ENCODE peak calls at places on chromosomes 1 and 21, in nine cellular contexts. P, O, T, B, N, D, V, Y and X are unnamed samples.

GRCh38 chr1:219757890-219758289 is 145.0 kb upstream of the ZC3H11B start:
- DNase-seq in V (no peak), D (no peak), T (no peak), Y (no peak), N (no peak), P (no peak), O (peak), B (no peak), X (no peak)

GRCh38 chr1:221118938-221119320 is 239.7 kb downstream of the HLX start:
- DNase-seq in B (no peak), V (no peak), T (no peak), Y (no peak), O (no peak), N (no peak), P (no peak), D (no peak), X (no peak)

GRCh38 chr1:10724052-10724494 is 72.4 kb downstream of the CASZ1 start:
- DNase-seq in D (no peak), P (peak), T (peak), V (peak), Y (peak), N (peak), B (peak), O (peak), X (no peak)

GRCh38 chr1:200433586-200433985 is 23.8 kb upstream of the ZNF281 start:
- DNase-seq in Y (no peak), B (no peak), N (no peak), P (no peak), T (no peak), O (no peak), V (no peak), D (no peak), X (no peak)

GRCh38 chr1:61743432-61743705 is 1.1 kb downstream of the PATJ start:
- DNase-seq in Y (no peak), T (no peak), V (no peak), N (no peak), B (no peak), D (no peak), P (no peak), O (no peak), X (no peak)

GRCh38 chr1:94316836-94317789 is 79.7 kb upstream of the ARHGAP29 start:
- DNase-seq in P (no peak), O (no peak), Y (peak), V (peak), N (peak), D (no peak), T (no peak), B (no peak), X (no peak)

GRCh38 chr1:7856345-7856744 is 3.5 kb upstream of the UTS2 start:
- DNase-seq in B (no peak), T (no peak), Y (peak), O (no peak), D (no peak), N (no peak), P (no peak), V (no peak), X (no peak)

GRCh38 chr1:36300526-36300925 is 5.6 kb upstream of the SH3D21 start:
- DNase-seq in N (peak), P (no peak), V (no peak), B (no peak), O (no peak), D (no peak), T (no peak), Y (peak), X (no peak)

GRCh38 chr1:159778266-159778665 is 2.5 kb upstream of the DUSP23 start:
- DNase-seq in N (no peak), O (no peak), P (no peak), T (no peak), B (no peak), D (no peak), V (no peak), Y (peak), X (no peak)

GRCh38 chr1:41758904-41759548 is 159.7 kb downstream of the HIVEP3 start:
- DNase-seq in N (peak), Y (peak), O (peak), T (no peak), P (no peak), B (no peak), V (no peak), D (no peak), X (no peak)

GRCh38 chr1:244273845-244274619 is 177.7 kb downstream of the ADSS2 start:
- DNase-seq in D (peak), B (peak), P (peak), N (peak), T (no peak), Y (peak), O (peak), V (peak), X (no peak)

GRCh38 chr1:23799570-23800395 is 771 bp downstream of the GALE start:
- DNase-seq in O (peak), D (no peak), B (peak), V (peak), T (no peak), P (no peak), N (peak), Y (peak), X (peak)

GRCh38 chr21:27260728-27261127 is 293.8 kb upstream of the ADAMTS5 start:
- DNase-seq in B (no peak), V (no peak), D (no peak), N (no peak), O (no peak), T (no peak), Y (no peak), P (no peak), X (no peak)

GRCh38 chr1:6614019-6614952 is 755 bp downstream of the PHF13 start:
- DNase-seq in V (peak), D (no peak), N (peak), T (peak), B (peak), O (peak), Y (no peak), P (no peak), X (peak)

GRCh38 chr1:58251415-58252073 is 295.0 kb downstream of the OMA1 start:
- DNase-seq in O (no peak), Y (peak), D (no peak), P (no peak), V (peak), N (no peak), B (no peak), T (peak), X (peak)
- TF ChIP-seq CTCF in O (no peak), Y (peak), D (no peak), P (no peak), V (no peak), N (peak), B (no peak), T (peak), X (peak)

GRCh38 chr1:237041461-237041794 is 556 bp upstream of the RYR2 start:
- DNase-seq in Y (no peak), N (no peak), B (no peak), D (no peak), V (no peak), T (no peak), O (no peak), P (no peak), X (no peak)

GRCh38 chr1:237042892-237043576 is 1.1 kb downstream of the RYR2 start:
- DNase-seq in T (peak), Y (no peak), P (no peak), O (no peak), D (no peak), B (no peak), N (no peak), V (no peak), X (peak)

GRCh38 chr1:237042467-237042891 is 495 bp downstream of the RYR2 start:
- DNase-seq in Y (no peak), O (no peak), T (peak), D (no peak), P (no peak), V (no peak), N (no peak), B (no peak), X (peak)

GRCh38 chr1:237040823-237041222 is 1.2 kb upstream of the RYR2 start:
- DNase-seq in N (no peak), B (no peak), D (no peak), O (no peak), P (no peak), V (no peak), Y (no peak), T (no peak), X (no peak)

GRCh38 chr1:237041795-237042466 is at the start of gene RYR2:
- DNase-seq in O (no peak), B (no peak), Y (no peak), D (no peak), T (peak), N (no peak), V (no peak), P (no peak), X (peak)
- TF ChIP-seq CTCF in O (no peak), B (no peak), Y (peak), D (peak), T (peak), N (no peak), V (no peak), P (peak), X (peak)

GRCh38 chr1:48228156-48228555 is 5.6 kb downstream of the SLC5A9 start:
- DNase-seq in D (no peak), B (no peak), P (no peak), N (no peak), Y (no peak), T (peak), O (no peak), V (peak), X (peak)
- TF ChIP-seq CTCF in D (no peak), B (no peak), P (no peak), N (no peak), Y (no peak), T (peak), O (no peak), V (peak), X (no peak)

DNA sequence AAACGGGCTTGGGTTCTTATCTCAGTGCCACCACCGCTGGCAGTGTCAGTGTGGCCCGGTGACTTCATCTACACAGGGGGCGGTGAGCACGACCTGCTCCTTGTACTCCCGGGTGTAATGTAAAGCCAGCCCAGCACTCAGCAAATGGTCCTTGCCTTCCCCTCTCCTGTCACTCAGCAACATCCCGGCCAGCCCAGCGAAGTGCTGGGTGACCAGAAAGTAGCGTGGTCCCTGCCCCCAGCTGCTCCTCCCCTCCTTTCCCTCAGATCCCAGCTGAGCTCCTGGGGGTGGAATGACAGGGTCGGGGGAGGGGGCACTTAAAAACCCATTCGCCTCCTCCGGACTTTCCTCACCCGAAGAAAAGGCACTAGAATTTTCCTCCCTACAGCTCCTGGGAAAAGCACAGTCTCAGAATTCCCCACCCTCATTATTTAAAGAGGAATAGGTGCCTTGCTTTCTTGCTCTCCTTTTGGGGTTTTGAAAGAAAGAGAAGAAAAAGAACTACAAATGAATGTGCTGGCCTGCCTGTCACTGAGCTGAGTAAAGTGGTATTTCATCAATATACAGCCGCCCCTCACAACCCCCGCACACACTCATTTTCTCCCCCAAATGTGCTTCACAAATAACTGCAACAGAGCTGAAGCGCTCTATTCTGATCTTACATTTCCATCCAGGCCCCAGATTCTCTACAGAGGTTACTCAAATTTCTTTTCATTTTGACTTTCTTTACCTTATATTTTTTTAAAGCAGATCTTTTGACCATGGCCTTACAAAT is 7.0 kb downstream of the KCNN3 start:
- DNase-seq in B (no peak), P (no peak), V (no peak), T (peak), Y (no peak), D (no peak), O (no peak), N (no peak), X (peak)
- TF ChIP-seq CTCF in B (no peak), P (no peak), V (no peak), T (no peak), Y (no peak), D (no peak), O (no peak), N (no peak), X (no peak)

DNA sequence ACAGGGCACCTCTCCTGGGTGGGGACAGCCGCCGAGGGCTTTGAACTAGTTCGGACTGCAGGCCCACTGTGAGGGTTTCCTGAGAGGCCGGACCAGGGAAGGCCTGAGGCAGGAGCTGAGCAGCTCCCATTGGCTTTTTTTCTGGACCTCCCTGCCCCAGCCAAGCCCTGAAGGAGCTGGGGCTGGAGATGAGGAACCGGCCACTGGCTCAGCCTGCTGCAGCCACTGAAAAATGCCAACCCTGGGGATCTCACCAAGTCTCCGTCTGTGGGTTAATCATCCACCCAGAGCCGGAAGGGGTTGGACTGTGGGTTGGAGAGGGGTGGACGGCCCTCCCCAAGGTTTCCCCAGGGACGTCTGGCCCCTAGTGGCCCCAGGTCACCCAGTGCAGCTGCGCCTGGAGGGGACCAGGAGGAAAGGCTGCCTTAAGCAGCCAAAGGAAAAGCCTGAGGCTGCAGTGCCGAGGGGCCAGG is 2.5 kb downstream of the VWA1 start:
- DNase-seq in D (no peak), Y (no peak), V (peak), B (peak), O (no peak), T (no peak), P (no peak), N (no peak), X (no peak)
- TF ChIP-seq CTCF in D (no peak), Y (no peak), V (no peak), B (no peak), O (no peak), T (no peak), P (no peak), N (no peak), X (no peak)

GRCh38 chr1:179105393-179105792 is 23.5 kb downstream of the TOR3A start:
- DNase-seq in O (peak), P (no peak), T (peak), N (no peak), Y (no peak), B (no peak), V (no peak), D (no peak), X (no peak)
- TF ChIP-seq CTCF in O (no peak), P (peak), T (peak), N (peak), Y (peak), B (no peak), V (peak), D (no peak), X (peak)

DNA sequence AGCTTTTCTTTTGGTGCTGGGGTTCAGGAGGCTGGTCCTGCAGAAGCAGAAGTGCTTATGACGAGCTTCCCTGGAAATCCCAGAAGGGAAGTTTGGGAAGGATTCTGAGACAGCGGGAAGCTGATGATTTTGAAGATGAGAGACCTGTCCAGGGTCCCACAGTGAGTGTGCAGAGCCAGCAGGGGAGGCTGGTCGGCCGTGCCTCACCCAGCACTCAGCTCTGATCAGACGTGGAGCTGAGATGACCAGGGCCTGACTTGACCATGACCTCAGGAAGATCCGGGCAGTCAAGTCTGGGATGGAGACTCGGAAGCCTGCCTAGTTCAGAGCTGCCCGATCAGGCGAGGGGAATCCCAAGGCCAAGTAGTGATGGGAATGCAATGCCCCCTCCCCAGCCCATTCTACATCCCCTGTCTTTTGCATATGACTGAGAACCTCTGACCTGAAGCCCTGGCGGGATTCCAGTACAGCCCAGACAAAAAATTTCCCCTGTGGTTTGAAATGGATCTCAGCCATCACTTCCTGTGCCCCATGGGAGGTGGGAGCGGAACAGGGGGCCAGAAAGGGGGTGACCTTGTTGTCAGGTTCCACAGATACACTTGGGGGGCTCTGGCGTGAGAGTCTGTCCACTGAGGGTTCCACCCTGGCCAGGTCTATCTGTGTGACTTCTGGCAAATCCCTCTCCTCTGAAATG is 96.8 kb upstream of the RUNX3 start:
- DNase-seq in D (no peak), V (no peak), O (no peak), N (peak), Y (no peak), B (no peak), P (no peak), T (no peak), X (no peak)
- TF ChIP-seq CTCF in D (no peak), V (no peak), O (no peak), N (peak), Y (no peak), B (no peak), P (no peak), T (no peak), X (no peak)

DNA sequence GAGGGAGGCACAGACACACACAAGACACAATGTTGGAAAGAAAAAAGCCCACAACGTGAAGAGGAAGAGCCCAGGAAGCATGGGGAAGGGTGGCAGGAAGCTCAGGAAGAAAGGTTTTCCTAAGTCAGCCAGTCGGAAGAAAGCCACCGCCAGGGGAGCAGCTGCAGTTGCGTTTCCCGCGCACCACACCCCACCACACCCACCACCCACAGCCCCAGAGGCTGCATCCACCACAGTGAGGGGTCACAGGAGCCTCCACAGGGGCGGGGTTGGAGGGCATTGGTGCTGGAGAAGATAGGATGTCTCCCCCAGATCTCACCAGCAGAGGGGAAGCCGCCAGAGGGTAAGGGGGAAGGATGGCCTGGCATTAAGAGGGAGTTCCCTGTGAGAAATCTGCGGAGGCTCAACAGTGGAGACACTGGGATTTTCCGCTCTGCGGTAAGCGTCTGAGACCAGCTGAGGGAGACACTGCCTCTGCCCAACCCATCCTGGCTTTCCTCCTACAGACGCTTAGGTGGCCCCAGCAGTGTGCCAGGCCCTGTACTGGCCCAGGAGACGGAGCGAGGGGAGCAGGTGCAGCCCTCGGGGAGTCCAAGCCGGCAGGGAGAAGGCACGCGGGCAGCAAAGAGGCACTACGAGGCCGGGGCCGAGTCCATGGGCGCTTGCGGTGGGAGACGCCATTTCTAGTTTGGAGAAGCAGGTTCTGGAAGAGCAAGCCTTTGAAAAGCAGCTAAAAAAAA is 19.8 kb downstream of the PGLYRP3 start:
- DNase-seq in V (no peak), B (no peak), Y (no peak), O (no peak), D (no peak), N (no peak), P (peak), T (no peak), X (no peak)
- TF ChIP-seq CTCF in V (no peak), B (no peak), Y (no peak), O (no peak), D (no peak), N (no peak), P (no peak), T (no peak), X (no peak)